ENCODE peak calls at places on chromosomes 13 and 19, in five cellular contexts. M is heart right ventricle, Z is AG09309, R is fibroblast of lung, W is GM13977. U is an unnamed sample.

GRCh38 chr13:40619479-40619814 is 47.0 kb downstream of the FOXO1 start:
- DNase-seq in M (no peak), R (peak), Z (no peak), W (no peak), U (no peak)

GRCh38 chr19:29247051-29247450 is 34.1 kb upstream of the UQCRFS1 start:
- DNase-seq in R (no peak), Z (no peak), W (no peak), M (no peak), U (no peak)

GRCh38 chr19:6278740-6279619 is 795 bp downstream of the MLLT1 start:
- DNase-seq in Z (no peak), R (no peak), M (no peak), W (peak), U (peak)

GRCh38 chr19:23075031-23075733 is 41.6 kb upstream of the ZNF730 start:
- DNase-seq in R (peak), W (peak), M (peak), Z (peak), U (peak)

GRCh38 chr13:99260216-99260615 is 2.0 kb upstream of the GPR18 start:
- DNase-seq in Z (no peak), M (no peak), R (no peak), W (no peak), U (no peak)

GRCh38 chr13:112441226-112441625 is 65.1 kb downstream of the SPACA7 start:
- DNase-seq in W (peak), R (no peak), M (no peak), Z (no peak), U (no peak)

GRCh38 chr13:106610511-106610910 is 42.6 kb upstream of the ARGLU1 start:
- DNase-seq in R (peak), W (no peak), M (no peak), Z (no peak), U (no peak)

GRCh38 chr19:812819-813358 is 8.9 kb downstream of the PLPPR3 start:
- DNase-seq in R (no peak), Z (no peak), W (peak), M (no peak), U (no peak)

GRCh38 chr19:54133312-54133956 is 4.1 kb upstream of the CNOT3 start:
- DNase-seq in Z (no peak), R (no peak), M (no peak), W (no peak), U (no peak)

GRCh38 chr13:46569471-46569870 is 16.5 kb downstream of the LRCH1 start:
- DNase-seq in R (no peak), W (no peak), M (no peak), Z (no peak), U (no peak)

GRCh38 chr19:48813123-48813911 is 2.5 kb upstream of the BCAT2 start:
- DNase-seq in M (no peak), R (no peak), W (peak), Z (no peak), U (peak)

GRCh38 chr13:23505007-23505406 is 65.2 kb upstream of the TNFRSF19 start:
- DNase-seq in M (peak), Z (no peak), R (peak), W (no peak), U (no peak)

GRCh38 chr13:30779608-30780007 is 44.3 kb downstream of the ALOX5AP start:
- DNase-seq in M (no peak), R (no peak), Z (no peak), W (no peak), U (no peak)

GRCh38 chr19:1153891-1154730 is 20.0 kb downstream of the SBNO2 start:
- DNase-seq in Z (no peak), W (no peak), M (no peak), R (no peak), U (no peak)

GRCh38 chr13:46759861-46760260 is 37.1 kb downstream of the ESD start:
- DNase-seq in M (no peak), Z (no peak), R (peak), W (no peak), U (no peak)

DNA sequence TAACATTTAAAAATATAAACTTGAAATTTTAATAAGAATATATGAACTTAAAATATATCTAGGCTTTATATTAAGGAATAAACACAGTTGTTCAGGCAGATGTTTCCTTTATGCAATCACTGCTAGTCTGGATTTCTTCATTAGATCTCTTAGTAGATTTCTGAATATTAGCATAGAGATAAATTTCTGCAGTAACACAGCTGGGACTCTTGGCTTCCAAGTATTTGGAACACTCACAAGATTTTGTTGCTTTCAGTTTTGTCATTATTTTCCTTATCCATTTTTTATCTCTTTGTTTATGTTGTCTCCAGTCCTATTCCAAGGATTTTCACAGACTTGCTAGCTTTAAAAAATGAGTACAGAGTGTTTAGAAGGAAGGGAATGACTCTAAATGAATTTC is 857.1 kb downstream of the GPC5 start:
- DNase-seq in M (no peak), Z (no peak), W (no peak), R (peak), U (no peak)
- TF ChIP-seq CTCF in M (no peak), Z (no peak), W (no peak), R (no peak), U (no peak)

GRCh38 chr19:11200931-11201330 is 3.6 kb upstream of the KANK2 start:
- DNase-seq in Z (no peak), W (no peak), M (no peak), R (no peak), U (no peak)
- TF ChIP-seq CTCF in Z (no peak), W (no peak), M (no peak), R (no peak), U (no peak)

DNA sequence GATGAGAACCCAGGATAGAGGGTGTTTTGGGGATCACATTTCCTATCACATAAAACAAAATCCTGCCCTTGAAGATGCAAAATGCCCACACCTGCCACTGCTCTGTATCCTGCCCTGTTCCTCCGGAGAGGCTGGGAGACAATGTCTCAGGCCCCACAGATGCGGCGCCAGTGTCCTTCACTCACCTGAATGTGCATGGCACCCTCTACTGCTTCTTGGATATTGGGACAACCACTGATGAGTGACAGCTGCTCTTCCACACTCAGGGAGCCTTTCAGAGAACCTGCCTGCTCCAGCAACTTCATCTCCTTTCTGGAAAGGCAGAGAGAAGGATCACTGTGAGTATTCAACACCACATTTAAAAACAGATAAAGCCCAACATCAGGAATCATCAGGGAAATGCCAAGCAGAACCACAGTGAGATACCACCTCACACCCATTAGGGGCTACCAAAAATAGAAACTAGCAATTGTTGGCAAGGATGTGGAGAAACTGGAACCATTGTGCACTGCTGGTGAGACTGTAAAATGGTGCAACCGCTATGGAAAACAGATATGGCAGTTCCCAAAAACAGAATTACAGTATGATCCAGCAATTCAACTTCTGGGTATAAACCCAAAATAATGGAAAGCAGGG is 36.4 kb downstream of the CRYL1 start:
- DNase-seq in W (peak), Z (no peak), R (peak), M (no peak), U (peak)
- TF ChIP-seq CTCF in W (peak), Z (peak), R (peak), M (peak), U (no peak)

GRCh38 chr19:13225973-13226865 is 76.0 kb downstream of the IER2 start:
- DNase-seq in W (no peak), M (no peak), Z (no peak), R (no peak), U (no peak)
- TF ChIP-seq CTCF in W (no peak), M (no peak), Z (no peak), R (no peak), U (no peak)

DNA sequence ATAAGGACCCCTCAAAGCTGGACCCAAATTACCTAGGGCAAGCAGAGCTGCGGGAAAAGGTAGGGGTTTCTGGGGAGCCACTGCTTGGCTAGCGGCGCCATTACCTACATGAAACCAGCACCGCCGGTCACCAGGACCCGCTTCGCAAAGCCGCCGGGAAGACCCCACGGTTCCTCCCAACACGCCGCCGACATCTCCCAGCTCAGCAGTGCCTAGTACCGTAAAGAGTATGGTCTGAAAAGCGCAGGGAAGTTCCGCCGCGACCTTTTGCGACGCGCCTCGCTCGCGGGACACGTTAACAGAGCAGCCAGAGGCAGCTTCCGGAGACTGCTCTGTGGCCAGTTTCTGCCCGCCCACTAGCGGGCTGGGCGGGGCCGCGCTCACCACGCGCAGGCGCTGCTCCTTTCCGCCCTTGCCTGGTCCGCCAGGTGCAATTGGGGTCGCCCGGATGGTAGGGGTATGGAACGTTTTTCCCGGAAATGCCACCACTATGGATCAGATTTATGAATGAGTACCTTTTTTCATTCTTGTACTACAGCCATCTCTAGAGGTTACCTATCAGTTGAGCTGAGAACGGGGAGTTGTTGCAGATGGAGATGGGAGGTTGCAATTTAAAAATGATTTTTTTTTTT is at the start of gene TGDS:
- DNase-seq in R (peak), Z (peak), W (peak), M (peak), U (peak)
- TF ChIP-seq CTCF in R (no peak), Z (no peak), W (no peak), M (peak), U (no peak)